ENCODE peak calls at places on chromosomes 13 and 19, in four cellular contexts. S, A, D and X are unnamed samples.

GRCh38 chr13:102401755-102402154 is at the start of gene FGF14:
- DNase-seq in S (no peak), A (no peak), D (no peak), X (no peak)

GRCh38 chr13:25375727-25376358 is 4.1 kb downstream of the ATP8A2 start:
- DNase-seq in S (no peak), A (peak; percentile 46), D (peak; percentile 38), X (peak; percentile 36)

GRCh38 chr19:2083174-2083854 is 12.8 kb downstream of the MOB3A start:
- DNase-seq in S (no peak), A (no peak), D (peak; percentile 92), X (no peak)

GRCh38 chr19:35868172-35868822 is at the start of gene APLP1:
- DNase-seq in S (peak; percentile 74), A (no peak), D (no peak), X (peak; percentile 71)

GRCh38 chr13:110265341-110265681 is 41.6 kb downstream of the COL4A1 start:
- DNase-seq in S (no peak), A (no peak), D (no peak), X (no peak)

GRCh38 chr19:42547927-42548326 is 19.6 kb upstream of the CEACAM1 start:
- DNase-seq in S (no peak), A (no peak), D (no peak), X (no peak)

GRCh38 chr19:57633832-57634131 is 814 bp downstream of the ZNF211 start:
- DNase-seq in S (no peak), A (no peak), D (no peak), X (no peak)

GRCh38 chr19:22052644-22053013 is 345 bp downstream of the ZNF257 start:
- DNase-seq in S (no peak), A (no peak), D (no peak), X (peak; percentile 35)

GRCh38 chr13:113951246-113951999 is 22.5 kb downstream of the C13orf46 start:
- DNase-seq in S (peak; percentile 88), A (peak; percentile 65), D (no peak), X (peak; percentile 91)

GRCh38 chr13:29436291-29436690 is 159.2 kb downstream of the SLC7A1 start:
- DNase-seq in S (no peak), A (peak; percentile 96), D (no peak), X (no peak)

GRCh38 chr13:66501187-66501586 is 728.9 kb downstream of the PCDH9 start:
- DNase-seq in S (no peak), A (peak; percentile 63), D (no peak), X (no peak)

GRCh38 chr13:51125495-51126226 is 14.6 kb upstream of the C13orf42 start:
- DNase-seq in S (peak; percentile 21), A (peak; percentile 62), D (peak; percentile 68), X (peak; percentile 73)

GRCh38 chr13:51821666-51822065 is 17.7 kb upstream of the DHRS12 start:
- DNase-seq in S (no peak), A (no peak), D (peak; percentile 89), X (no peak)

GRCh38 chr19:5066768-5067167 is 97.9 kb downstream of the KDM4B start:
- DNase-seq in S (no peak), A (no peak), D (no peak), X (no peak)

GRCh38 chr19:35959040-35959967 is 23.1 kb downstream of the LRFN3 start:
- DNase-seq in S (peak; percentile 51), A (no peak), D (no peak), X (peak; percentile 60)

GRCh38 chr19:45428385-45429231 is 4.9 kb upstream of the ERCC1 start:
- DNase-seq in S (peak; percentile 70), A (peak; percentile 41), D (no peak), X (peak; percentile 46)

GRCh38 chr13:45778897-45779296 is 72.7 kb downstream of the SIAH3 start:
- DNase-seq in S (no peak), A (no peak), D (no peak), X (no peak)